ENCODE peak calls at places on chromosomes 2 and 18, in nine cellular contexts. M is stomach, T is suprapubic skin, Z is HepG2, P is H1, K is GM12878, V is upper lobe of left lung, X is K562, W is sigmoid colon. J is an unnamed sample.
A peak's percentile ranks its signal among the peaks of the same experiment; 100 is the strongest.

GRCh38 chr2:162591403-162592083 is 247.0 kb downstream of the KCNH7 start:
- DNase-seq in M (no peak), Z (no peak), X (no peak), V (no peak), W (no peak), K (no peak), T (no peak), P (no peak), J (no peak)

GRCh38 chr2:6835467-6835866 is 30.2 kb downstream of the CMPK2 start:
- DNase-seq in P (no peak), X (peak; percentile 20), T (no peak), K (no peak), M (no peak), Z (no peak), V (no peak), W (no peak), J (no peak)

GRCh38 chr2:65343381-65343780 is 89.0 kb downstream of the SPRED2 start:
- DNase-seq in M (no peak), X (no peak), V (no peak), K (no peak), T (no peak), Z (no peak), P (no peak), W (no peak), J (no peak)

GRCh38 chr2:158232476-158232875 is 130.8 kb downstream of the UPP2 start:
- DNase-seq in K (no peak), T (no peak), P (no peak), Z (peak; percentile 88), V (no peak), X (no peak), W (no peak), M (no peak), J (no peak)

GRCh38 chr2:207008105-207008990 is 69.0 kb downstream of the CPO start:
- DNase-seq in T (no peak), P (no peak), K (no peak), M (no peak), X (peak; percentile 4), Z (no peak), V (no peak), W (no peak), J (no peak)

GRCh38 chr18:70156886-70157285 is 48.6 kb downstream of the RTTN start:
- DNase-seq in T (no peak), K (no peak), W (no peak), V (no peak), Z (no peak), P (no peak), M (no peak), X (no peak), J (no peak)

GRCh38 chr2:238585836-238586821 is 159.4 kb downstream of the ASB1 start:
- DNase-seq in W (peak; percentile 76), T (no peak), K (no peak), M (peak; percentile 22), X (no peak), P (no peak), Z (no peak), V (no peak), J (no peak)

GRCh38 chr2:187338679-187339121 is 109.4 kb downstream of the CALCRL start:
- DNase-seq in X (no peak), K (no peak), Z (no peak), M (no peak), V (peak; percentile 17), W (no peak), T (no peak), P (no peak), J (no peak)

GRCh38 chr2:4898706-4899105 is 793.5 kb upstream of the SOX11 start:
- DNase-seq in X (no peak), Z (no peak), V (no peak), T (no peak), M (no peak), W (no peak), P (no peak), K (no peak), J (no peak)

GRCh38 chr2:24984912-24985311 is 13.2 kb upstream of the DNAJC27 start:
- DNase-seq in Z (no peak), K (no peak), W (peak; percentile 79), X (no peak), T (no peak), V (no peak), M (no peak), P (no peak), J (peak; percentile 18)

GRCh38 chr2:1817256-1818127 is 73.2 kb upstream of the PXDN start:
- DNase-seq in T (peak; percentile 94), K (no peak), V (peak; percentile 75), Z (peak; percentile 7), M (peak; percentile 77), P (peak; percentile 96), W (peak; percentile 98), X (peak; percentile 91), J (peak; percentile 79)

GRCh38 chr18:47953471-47953931 is 23.0 kb upstream of the SMAD2 start:
- DNase-seq in V (peak; percentile 58), Z (no peak), W (no peak), M (no peak), T (peak; percentile 67), K (no peak), X (no peak), P (no peak), J (peak; percentile 17)

GRCh38 chr18:72830109-72830508 is 37.7 kb downstream of the NETO1 start:
- DNase-seq in P (peak; percentile 76), M (no peak), K (no peak), V (no peak), T (no peak), W (no peak), X (no peak), Z (no peak), J (no peak)

DNA sequence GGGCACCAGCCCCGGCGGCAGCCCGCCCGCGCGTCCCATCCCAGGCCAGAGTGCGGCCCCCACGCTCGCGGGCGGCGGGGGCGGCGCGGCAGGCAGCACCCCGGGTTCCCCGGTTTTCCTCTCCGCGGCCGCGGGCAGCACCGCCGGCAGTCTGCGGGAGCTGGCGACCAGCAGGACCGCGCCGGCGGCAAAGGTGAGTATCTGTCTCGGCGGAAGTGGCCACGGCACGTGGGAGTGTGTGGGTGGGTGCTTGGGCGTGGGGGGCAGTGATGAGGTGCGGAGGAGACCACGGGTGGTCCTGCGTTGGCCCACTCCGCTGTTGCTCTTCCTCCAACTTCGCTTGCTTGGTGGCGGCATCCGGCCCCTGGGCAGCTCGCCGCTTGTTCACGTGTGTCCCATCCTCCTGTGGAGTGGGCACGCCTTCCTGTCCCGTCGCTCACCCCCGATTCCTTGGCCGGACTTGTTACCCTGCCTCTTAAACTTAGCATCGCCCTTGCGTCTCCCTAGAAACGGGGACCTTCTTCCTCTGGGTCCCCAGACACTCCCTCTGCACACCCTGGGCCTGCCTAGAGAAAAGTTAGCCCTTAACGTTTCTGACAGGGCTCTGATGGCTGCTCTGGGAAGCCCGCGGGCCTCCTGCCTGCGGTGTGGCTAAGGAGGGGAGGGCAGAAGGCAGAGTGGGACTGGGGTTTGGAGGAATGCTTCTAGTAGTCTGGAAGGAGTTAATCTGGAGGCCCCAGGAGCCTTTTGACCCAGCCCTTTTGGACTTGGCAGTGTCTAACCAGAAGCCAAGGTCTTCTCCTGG is 1.1 kb downstream of the SH3RF3 start:
- DNase-seq in P (peak; percentile 53), M (no peak), T (no peak), Z (no peak), X (no peak), W (peak; percentile 78), K (no peak), V (no peak), J (peak; percentile 11)
- TF ChIP-seq POLR2AphosphoS5 in P (no peak), M (no peak), T (no peak), Z (no peak), X (no peak), W (no peak), K (no peak), V (peak; percentile 13), J (no peak)

GRCh38 chr2:60157283-60157682 is 396.2 kb downstream of the BCL11A start:
- DNase-seq in K (no peak), V (no peak), M (no peak), P (no peak), X (no peak), Z (no peak), T (no peak), W (no peak), J (no peak)

GRCh38 chr2:60148717-60149116 is 404.7 kb downstream of the BCL11A start:
- DNase-seq in Z (no peak), V (no peak), M (no peak), X (no peak), W (no peak), T (no peak), P (no peak), K (no peak), J (no peak)

GRCh38 chr2:60158262-60158661 is 395.2 kb downstream of the BCL11A start:
- DNase-seq in V (no peak), P (no peak), W (no peak), M (no peak), Z (no peak), T (no peak), X (no peak), K (peak; percentile 24), J (no peak)

GRCh38 chr2:60149151-60149550 is 404.3 kb downstream of the BCL11A start:
- DNase-seq in T (no peak), W (no peak), P (no peak), K (no peak), M (no peak), Z (no peak), X (no peak), V (no peak), J (no peak)

GRCh38 chr2:60152226-60152833 is 401.1 kb downstream of the BCL11A start:
- DNase-seq in T (no peak), M (no peak), X (peak; percentile 51), W (no peak), Z (peak; percentile 26), P (no peak), K (no peak), V (no peak), J (no peak)
- TF ChIP-seq EP300 in T (no peak), M (no peak), X (no peak), W (no peak), Z (no peak), P (no peak), K (no peak), V (no peak), J (no peak)

DNA sequence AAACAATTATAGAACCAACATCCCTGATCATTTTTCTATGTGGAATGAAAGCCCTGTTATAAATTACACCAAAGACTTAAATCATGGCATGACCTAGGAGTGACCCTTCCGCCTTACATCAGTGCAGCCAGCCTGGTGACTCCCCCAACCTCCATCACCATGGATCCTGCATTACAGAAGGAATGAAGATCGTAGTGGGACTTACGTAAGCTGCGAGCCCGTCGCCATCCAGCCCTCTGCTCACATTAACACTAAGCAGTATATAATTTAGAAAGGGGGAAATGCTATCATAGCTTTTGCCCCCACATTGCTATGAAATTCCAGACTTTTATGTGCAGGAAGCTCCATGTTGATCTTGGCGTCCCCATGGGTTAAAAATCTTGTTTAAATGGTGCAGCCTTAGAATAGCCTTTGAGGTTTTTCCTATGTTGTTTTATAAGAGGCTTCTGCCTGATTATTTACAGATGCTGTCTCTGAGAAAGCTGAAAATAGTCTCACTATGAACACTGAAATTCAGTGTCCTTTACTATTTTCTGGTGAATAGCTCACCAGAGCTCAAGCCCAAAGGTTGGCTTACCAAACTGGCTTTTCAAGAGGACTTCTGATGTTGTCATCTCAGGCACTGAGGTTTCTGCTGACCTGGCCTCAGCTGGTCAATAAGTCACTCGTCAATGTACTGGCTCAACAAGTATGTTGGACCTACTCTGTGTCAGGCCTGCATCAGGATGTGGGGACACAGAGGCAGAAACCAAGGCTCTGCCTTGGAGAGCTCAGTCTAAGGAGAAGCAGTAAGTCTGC is 76.2 kb downstream of the COLEC12 start:
- DNase-seq in M (no peak), P (no peak), T (no peak), Z (no peak), K (no peak), W (no peak), V (no peak), X (no peak), J (no peak)
- H3K4me3 ChIP-seq in M (no peak overlapping the region), P (no peak overlapping the region), T (no peak overlapping the region), Z (no peak overlapping the region), K (no peak overlapping the region), W (no peak overlapping the region), V (no peak overlapping the region), X (no peak overlapping the region), J (no peak overlapping the region)

GRCh38 chr2:18490901-18491300 is 69.6 kb downstream of the RDH14 start:
- DNase-seq in W (no peak), M (no peak), V (no peak), X (no peak), Z (no peak), K (no peak), T (no peak), P (no peak), J (no peak)
- TF ChIP-seq POLR2AphosphoS5 in W (no peak), M (no peak), V (no peak), X (no peak), Z (no peak), K (no peak), T (no peak), P (no peak), J (no peak)